ENCODE peak calls at places on chromosomes 11 and 22, in seven cellular contexts. U is lower leg skin; X is NAMALWA; O is activated T-helper 1 cell treated with anti-CD3 and anti-CD28 coated beads, Interleukin-2, amount 50 U/mL, for 16 hours; R is stimulated activated CD4-positive, alpha-beta T cell treated with anti-CD3 and anti-CD28 coated beads, Interleukin-12 subunit alpha, Interleukin-12 subunit beta, amount 100 ng/mL, for 4 hours; S is left ventricle myocardium inferior; K is HEK293T. I is an unnamed sample.

GRCh38 chr11:114559425-114560310 is at the start of gene NXPE1:
- DNase-seq in S (no peak), X (no peak), R (no peak), K (no peak), O (no peak), U (no peak), I (no peak)

GRCh38 chr11:6397636-6398035 is 7.4 kb downstream of the SMPD1 start:
- DNase-seq in O (no peak), R (no peak), U (no peak), X (no peak), K (no peak), S (no peak), I (no peak)

GRCh38 chr11:40306938-40307548 is 1152.4 kb downstream of the LRRC4C start:
- DNase-seq in U (no peak), S (no peak), O (no peak), R (no peak), K (peak), X (peak), I (no peak)

GRCh38 chr11:95898782-95899181 is 25.1 kb downstream of the MTMR2 start:
- DNase-seq in X (no peak), K (no peak), S (no peak), U (no peak), R (no peak), O (no peak), I (no peak)

GRCh38 chr11:114075891-114076441 is 16.5 kb downstream of the ZBTB16 start:
- DNase-seq in U (no peak), R (no peak), X (peak), S (no peak), K (peak), O (no peak), I (no peak)

GRCh38 chr11:34027516-34028406 is 23.8 kb upstream of the CAPRIN1 start:
- DNase-seq in K (no peak), R (no peak), S (no peak), X (no peak), O (no peak), U (no peak), I (no peak)

GRCh38 chr22:26322179-26322905 is 106.7 kb upstream of the ASPHD2 start:
- DNase-seq in O (no peak), R (no peak), S (no peak), U (no peak), K (no peak), X (no peak), I (no peak)

GRCh38 chr22:47121791-47122190 is 359.3 kb downstream of the TBC1D22A start:
- DNase-seq in X (no peak), S (no peak), U (no peak), R (no peak), O (no peak), K (no peak), I (no peak)

GRCh38 chr11:69496631-69497220 is 15.3 kb downstream of the LINC01488 start:
- DNase-seq in K (no peak), R (no peak), U (no peak), X (no peak), O (no peak), S (peak), I (no peak)

GRCh38 chr11:64250875-64251721 is at the start of gene PLCB3:
- DNase-seq in S (peak), R (peak), U (no peak), X (peak), O (peak), K (peak), I (no peak)

GRCh38 chr11:71213696-71214552 is 38.5 kb downstream of the SHANK2 start:
- DNase-seq in S (no peak), R (no peak), K (no peak), X (no peak), U (no peak), O (no peak), I (no peak)

GRCh38 chr11:24298126-24298525 is 198.7 kb upstream of the LUZP2 start:
- DNase-seq in K (no peak), S (no peak), X (no peak), U (no peak), R (no peak), O (no peak), I (no peak)

GRCh38 chr11:125916683-125917337 is 12.5 kb downstream of the DDX25 start:
- DNase-seq in O (no peak), S (no peak), K (no peak), U (no peak), X (no peak), R (no peak), I (no peak)

GRCh38 chr11:122099345-122100045 is 16.5 kb downstream of the BLID start:
- DNase-seq in K (no peak), S (no peak), U (no peak), O (no peak), X (no peak), R (no peak), I (no peak)

I was measured in activated naive CD8-positive, alpha-beta T cell treated with anti-CD3 and anti-CD28 coated beads, Interleukin-2, amount 50 U/mL, for 16 hours.